ENCODE peak calls at places on chromosomes 16 and 17, in ten cellular contexts. R is stimulated activated CD4-positive, alpha-beta T cell treated with anti-CD3 and anti-CD28 coated beads, Interleukin-15, amount 100 ng/mL, for 1 hour; Q is effector memory CD4-positive, alpha-beta T cell; L is sciatic nerve; N is kidney epithelial cell; I is mesenchymal stem cell; W is fibroblast of pulmonary artery; D is CD4-positive, alpha-beta memory T cell; F is AG08395; J is OCI-LY7. T is an unnamed sample.

GRCh38 chr16:55861288-55861687 is 13.9 kb downstream of the CES5A start:
- DNase-seq in R (no peak), Q (no peak), L (no peak), N (no peak), I (no peak), W (no peak), D (no peak), F (no peak), J (no peak), T (no peak)

GRCh38 chr17:15271731-15272130 is 6.6 kb upstream of the PMP22 start:
- DNase-seq in R (no peak), Q (no peak), L (no peak), N (no peak), I (peak), W (no peak), D (no peak), F (no peak), J (no peak), T (no peak)

GRCh38 chr16:76583466-76583865 is 306.3 kb downstream of the CNTNAP4 start:
- DNase-seq in R (no peak), Q (no peak), L (no peak), N (no peak), I (no peak), W (peak), D (no peak), F (no peak), J (no peak), T (no peak)

GRCh38 chr17:67557052-67557845 is 160.5 kb upstream of the NOL11 start:
- DNase-seq in R (no peak), Q (no peak), L (no peak), N (no peak), I (peak), W (no peak), D (no peak), F (no peak), J (no peak), T (no peak)

GRCh38 chr16:26859086-26859485 is 207.6 kb upstream of the C16orf82 start:
- DNase-seq in R (no peak), Q (no peak), L (no peak), N (no peak), I (no peak), W (no peak), D (no peak), F (no peak), J (no peak), T (no peak)

GRCh38 chr17:63696381-63696961 is 3.5 kb downstream of the LIMD2 start:
- DNase-seq in R (no peak), Q (no peak), L (peak), N (no peak), I (peak), W (peak), D (peak), F (peak), J (peak), T (peak)

GRCh38 chr17:31357831-31358400 is 33.6 kb upstream of the RAB11FIP4 start:
- DNase-seq in R (no peak), Q (no peak), L (no peak), N (no peak), I (peak), W (peak), D (no peak), F (no peak), J (no peak), T (no peak)

GRCh38 chr17:56902350-56902749 is 11.5 kb downstream of the TRIM25 start:
- DNase-seq in R (no peak), Q (no peak), L (peak), N (peak), I (no peak), W (peak), D (no peak), F (peak), J (no peak), T (peak)

GRCh38 chr16:83899272-83899897 is 470 bp downstream of the MLYCD start:
- DNase-seq in R (peak), Q (peak), L (no peak), N (no peak), I (peak), W (peak), D (peak), F (peak), J (peak), T (peak)

GRCh38 chr17:54307326-54307725 is 484.6 kb downstream of the KIF2B start:
- DNase-seq in R (no peak), Q (no peak), L (no peak), N (no peak), I (no peak), W (peak), D (no peak), F (no peak), J (no peak), T (no peak)

GRCh38 chr16:52976539-52977167 is 76.0 kb downstream of the CHD9NB start:
- DNase-seq in R (no peak), Q (no peak), L (no peak), N (no peak), I (peak), W (peak), D (no peak), F (peak), J (peak), T (peak)

GRCh38 chr17:78383725-78384471 is 5.4 kb downstream of the PGS1 start:
- DNase-seq in R (peak), Q (no peak), L (no peak), N (peak), I (peak), W (peak), D (no peak), F (peak), J (peak), T (peak)

GRCh38 chr17:83203472-83204221 is 124.2 kb downstream of the METRNL start:
- DNase-seq in R (no peak), Q (no peak), L (peak), N (no peak), I (no peak), W (no peak), D (no peak), F (no peak), J (no peak), T (no peak)

GRCh38 chr17:40307001-40307690 is 1.8 kb upstream of the RARA start:
- DNase-seq in R (no peak), Q (no peak), L (no peak), N (no peak), I (peak), W (no peak), D (no peak), F (no peak), J (no peak), T (peak)

GRCh38 chr17:13346996-13347762 is 254.6 kb downstream of the HS3ST3A1 start:
- DNase-seq in R (no peak), Q (no peak), L (no peak), N (peak), I (peak), W (peak), D (no peak), F (peak), J (no peak), T (peak)

GRCh38 chr17:68011199-68011665 is 15.0 kb upstream of the C17orf58 start:
- DNase-seq in R (peak), Q (peak), L (peak), N (no peak), I (peak), W (peak), D (peak), F (peak), J (peak), T (no peak)

GRCh38 chr17:38328620-38329019 is 15.1 kb downstream of the GPR179 start:
- DNase-seq in R (no peak), Q (no peak), L (no peak), N (no peak), I (no peak), W (no peak), D (no peak), F (no peak), J (peak), T (no peak)

GRCh38 chr17:71170070-71170469 is 950.8 kb upstream of the SOX9 start:
- DNase-seq in R (no peak), Q (no peak), L (no peak), N (no peak), I (no peak), W (no peak), D (no peak), F (no peak), J (no peak), T (no peak)

GRCh38 chr17:74317071-74317470 is 9.0 kb upstream of the KIF19 start:
- DNase-seq in R (no peak), Q (no peak), L (no peak), N (no peak), I (no peak), W (no peak), D (no peak), F (no peak), J (no peak), T (no peak)

GRCh38 chr16:11909653-11910551 is 5.9 kb downstream of the GSPT1 start:
- DNase-seq in R (no peak), Q (no peak), L (no peak), N (no peak), I (peak), W (no peak), D (no peak), F (peak), J (no peak), T (no peak)

GRCh38 chr17:43456661-43457361 is 27.0 kb upstream of the DHX8 start:
- DNase-seq in R (no peak), Q (no peak), L (no peak), N (no peak), I (peak), W (no peak), D (no peak), F (peak), J (no peak), T (no peak)

GRCh38 chr17:29115906-29116651 is 64.1 kb downstream of the MYO18A start:
- DNase-seq in R (no peak), Q (no peak), L (no peak), N (no peak), I (peak), W (peak), D (peak), F (peak), J (peak), T (peak)

GRCh38 chr17:81706757-81707624 is 3.8 kb downstream of the MRPL12 start:
- DNase-seq in R (no peak), Q (no peak), L (no peak), N (no peak), I (no peak), W (no peak), D (no peak), F (no peak), J (no peak), T (no peak)

GRCh38 chr16:48526058-48526957 is 83.7 kb downstream of the N4BP1 start:
- DNase-seq in R (no peak), Q (no peak), L (peak), N (no peak), I (no peak), W (no peak), D (no peak), F (no peak), J (peak), T (peak)

GRCh38 chr17:45895969-45896793 is 1.8 kb downstream of the MAPT start:
- DNase-seq in R (no peak), Q (no peak), L (no peak), N (no peak), I (no peak), W (no peak), D (no peak), F (no peak), J (no peak), T (no peak)

GRCh38 chr16:11302977-11303376 is 21.8 kb upstream of the PRM1 start:
- DNase-seq in R (no peak), Q (no peak), L (no peak), N (no peak), I (no peak), W (no peak), D (no peak), F (no peak), J (no peak), T (no peak)

GRCh38 chr17:65346166-65346565 is 209.0 kb downstream of the RGS9 start:
- DNase-seq in R (no peak), Q (no peak), L (no peak), N (no peak), I (no peak), W (no peak), D (no peak), F (no peak), J (no peak), T (no peak)

GRCh38 chr17:41527076-41528023 is 758 bp downstream of the KRT19 start:
- DNase-seq in R (no peak), Q (no peak), L (no peak), N (no peak), I (peak), W (no peak), D (peak), F (no peak), J (no peak), T (peak)

GRCh38 chr17:41799366-41799765 is 12.4 kb downstream of the P3H4 start:
- DNase-seq in R (no peak), Q (no peak), L (no peak), N (no peak), I (no peak), W (no peak), D (no peak), F (no peak), J (no peak), T (no peak)

GRCh38 chr16:77290451-77291110 is 91.4 kb downstream of the SYCE1L start:
- DNase-seq in R (no peak), Q (no peak), L (no peak), N (peak), I (peak), W (peak), D (no peak), F (no peak), J (no peak), T (peak)

GRCh38 chr16:58034128-58034685 is 8.7 kb downstream of the MMP15 start:
- DNase-seq in R (no peak), Q (no peak), L (no peak), N (no peak), I (no peak), W (no peak), D (no peak), F (no peak), J (peak), T (no peak)

GRCh38 chr17:44220211-44221071 is 966 bp upstream of the UBTF start:
- DNase-seq in R (peak), Q (peak), L (peak), N (no peak), I (peak), W (peak), D (peak), F (peak), J (peak), T (peak)

GRCh38 chr17:40622509-40622928 is 25.1 kb downstream of the SMARCE1 start:
- DNase-seq in R (no peak), Q (no peak), L (no peak), N (no peak), I (no peak), W (no peak), D (peak), F (no peak), J (no peak), T (no peak)

GRCh38 chr16:21570676-21571017 is 28.7 kb upstream of the METTL9 start:
- DNase-seq in R (no peak), Q (no peak), L (no peak), N (no peak), I (no peak), W (no peak), D (no peak), F (no peak), J (no peak), T (no peak)

GRCh38 chr17:82064433-82065192 is 991 bp downstream of the DUS1L start:
- DNase-seq in R (no peak), Q (no peak), L (no peak), N (no peak), I (no peak), W (no peak), D (no peak), F (no peak), J (peak), T (no peak)

GRCh38 chr16:35795361-35796029 is 2336.1 kb downstream of the TP53TG3F start:
- DNase-seq in R (no peak), Q (no peak), L (no peak), N (no peak), I (no peak), W (no peak), D (no peak), F (no peak), J (no peak), T (no peak)

GRCh38 chr16:60553316-60553801 is 1482.9 kb downstream of the CDH8 start:
- DNase-seq in R (no peak), Q (no peak), L (no peak), N (no peak), I (no peak), W (no peak), D (no peak), F (no peak), J (no peak), T (no peak)

GRCh38 chr17:30716461-30717289 is 107.8 kb downstream of the CRLF3 start:
- DNase-seq in R (no peak), Q (no peak), L (no peak), N (no peak), I (peak), W (peak), D (no peak), F (no peak), J (peak), T (no peak)

GRCh38 chr16:27377666-27378485 is 24.1 kb upstream of the IL21R start:
- DNase-seq in R (no peak), Q (no peak), L (no peak), N (no peak), I (no peak), W (no peak), D (peak), F (no peak), J (peak), T (no peak)

T was measured in NCI-H226.